ENCODE peak calls at places on chromosomes 3 and 15, in five cellular contexts. One of them, this sample, is unnamed.

GRCh38 chr3:127208483-127209100 is 15.7 kb downstream of the PRR23E start:
- DNase-seq in A549: no peak
- DNase-seq in heart right ventricle: no peak
- DNase-seq in HCT116: no peak
- DNase-seq in cardiac muscle cell: no peak
- DNase-seq in this sample: no peak

GRCh38 chr3:15955968-15956367 is 158.2 kb upstream of the ANKRD28 start:
- DNase-seq in cardiac muscle cell: no peak
- DNase-seq in heart right ventricle: no peak
- DNase-seq in HCT116: no peak
- DNase-seq in A549: no peak
- DNase-seq in this sample: no peak

GRCh38 chr15:30008156-30008555 is 74.6 kb upstream of the GOLGA8J start:
- DNase-seq in cardiac muscle cell: no peak
- DNase-seq in heart right ventricle: no peak
- DNase-seq in HCT116: no peak
- DNase-seq in A549: no peak
- DNase-seq in this sample: no peak

GRCh38 chr3:186307594-186307993 is 54.4 kb downstream of the DGKG start:
- DNase-seq in A549: no peak
- DNase-seq in heart right ventricle: no peak
- DNase-seq in HCT116: no peak
- DNase-seq in cardiac muscle cell: peak; percentile 73
- DNase-seq in this sample: peak; percentile 6

GRCh38 chr15:67065531-67066005 is at the start of gene SMAD3:
- DNase-seq in HCT116: peak; percentile 89
- DNase-seq in A549: peak; percentile 93
- DNase-seq in heart right ventricle: peak; percentile 91
- DNase-seq in cardiac muscle cell: peak; percentile 99
- DNase-seq in this sample: peak; percentile 98

GRCh38 chr3:62622553-62623174 is 249.3 kb upstream of the FEZF2 start:
- DNase-seq in heart right ventricle: no peak
- DNase-seq in A549: peak; percentile 12
- DNase-seq in HCT116: peak; percentile 31
- DNase-seq in cardiac muscle cell: peak; percentile 75
- DNase-seq in this sample: peak; percentile 59

GRCh38 chr3:112776000-112776399 is 70.7 kb downstream of the CD200R1L start:
- DNase-seq in heart right ventricle: no peak
- DNase-seq in A549: no peak
- DNase-seq in HCT116: no peak
- DNase-seq in cardiac muscle cell: no peak
- DNase-seq in this sample: no peak

GRCh38 chr3:77256584-77257488 is 216.9 kb downstream of the ROBO2 start:
- DNase-seq in A549: no peak
- DNase-seq in heart right ventricle: no peak
- DNase-seq in HCT116: no peak
- DNase-seq in cardiac muscle cell: no peak
- DNase-seq in this sample: no peak

GRCh38 chr15:35306361-35306981 is 221.4 kb upstream of the NANOGP8 start:
- DNase-seq in cardiac muscle cell: peak; percentile 51
- DNase-seq in HCT116: peak; percentile 18
- DNase-seq in heart right ventricle: no peak
- DNase-seq in A549: no peak
- DNase-seq in this sample: peak; percentile 32

GRCh38 chr3:149655826-149656599 is 1.8 kb downstream of the WWTR1 start:
- DNase-seq in cardiac muscle cell: no peak
- DNase-seq in HCT116: no peak
- DNase-seq in heart right ventricle: no peak
- DNase-seq in A549: peak; percentile 33
- DNase-seq in this sample: no peak

GRCh38 chr15:74787251-74788041 is 5.6 kb downstream of the CSK start:
- DNase-seq in HCT116: no peak
- DNase-seq in heart right ventricle: no peak
- DNase-seq in cardiac muscle cell: peak; percentile 76
- DNase-seq in A549: peak; percentile 84
- DNase-seq in this sample: peak; percentile 76

GRCh38 chr15:100308222-100309007 is 33.4 kb downstream of the ADAMTS17 start:
- DNase-seq in cardiac muscle cell: peak; percentile 60
- DNase-seq in heart right ventricle: peak; percentile 8
- DNase-seq in HCT116: no peak
- DNase-seq in A549: no peak
- DNase-seq in this sample: no peak

GRCh38 chr3:94360982-94361381 is 298.1 kb downstream of the NSUN3 start:
- DNase-seq in A549: no peak
- DNase-seq in heart right ventricle: peak; percentile 56
- DNase-seq in HCT116: no peak
- DNase-seq in cardiac muscle cell: peak; percentile 10
- DNase-seq in this sample: no peak

GRCh38 chr3:123778991-123779622 is 105.0 kb downstream of the MYLK start:
- DNase-seq in cardiac muscle cell: no peak
- DNase-seq in A549: no peak
- DNase-seq in HCT116: no peak
- DNase-seq in heart right ventricle: no peak
- DNase-seq in this sample: no peak

GRCh38 chr15:71011503-71012155 is 103.6 kb upstream of the THSD4 start:
- DNase-seq in heart right ventricle: no peak
- DNase-seq in A549: peak; percentile 35
- DNase-seq in HCT116: peak; percentile 28
- DNase-seq in cardiac muscle cell: peak; percentile 78
- DNase-seq in this sample: peak; percentile 77

GRCh38 chr3:23170306-23170705 is 32.8 kb upstream of the UBE2E2 start:
- DNase-seq in cardiac muscle cell: no peak
- DNase-seq in HCT116: no peak
- DNase-seq in heart right ventricle: no peak
- DNase-seq in A549: no peak
- DNase-seq in this sample: no peak

GRCh38 chr3:51198476-51198875 is 186.6 kb upstream of the MANF start:
- DNase-seq in cardiac muscle cell: no peak
- DNase-seq in HCT116: no peak
- DNase-seq in heart right ventricle: no peak
- DNase-seq in A549: no peak
- DNase-seq in this sample: no peak

GRCh38 chr15:63872759-63873510 is 39.2 kb upstream of the HERC1 start:
- DNase-seq in HCT116: no peak
- DNase-seq in cardiac muscle cell: peak; percentile 16
- DNase-seq in heart right ventricle: no peak
- DNase-seq in A549: no peak
- DNase-seq in this sample: no peak

GRCh38 chr3:150376001-150376848 is 31.9 kb upstream of the TSC22D2 start:
- DNase-seq in cardiac muscle cell: peak; percentile 80
- DNase-seq in A549: no peak
- DNase-seq in heart right ventricle: no peak
- DNase-seq in HCT116: no peak
- DNase-seq in this sample: peak; percentile 12

GRCh38 chr3:2869905-2870304 is 240.3 kb downstream of the IL5RA start:
- DNase-seq in cardiac muscle cell: no peak
- DNase-seq in HCT116: no peak
- DNase-seq in A549: no peak
- DNase-seq in heart right ventricle: no peak
- DNase-seq in this sample: no peak

GRCh38 chr3:183868804-183869203 is 15.9 kb downstream of the PARL start:
- DNase-seq in HCT116: no peak
- DNase-seq in heart right ventricle: no peak
- DNase-seq in cardiac muscle cell: no peak
- DNase-seq in A549: no peak
- DNase-seq in this sample: no peak

GRCh38 chr15:46034755-46035154 is 399.9 kb downstream of the SQOR start:
- DNase-seq in HCT116: no peak
- DNase-seq in A549: no peak
- DNase-seq in cardiac muscle cell: no peak
- DNase-seq in heart right ventricle: no peak
- DNase-seq in this sample: no peak

GRCh38 chr3:156304406-156304805 is 184.0 kb downstream of the KCNAB1 start:
- DNase-seq in A549: no peak
- DNase-seq in cardiac muscle cell: peak; percentile 69
- DNase-seq in HCT116: no peak
- DNase-seq in heart right ventricle: no peak
- DNase-seq in this sample: no peak

GRCh38 chr15:48481802-48482201 is 150.6 kb downstream of the DUT start:
- DNase-seq in cardiac muscle cell: no peak
- DNase-seq in heart right ventricle: no peak
- DNase-seq in A549: no peak
- DNase-seq in HCT116: no peak
- DNase-seq in this sample: no peak

GRCh38 chr3:42979044-42979962 is at the start of gene GASK1A:
- DNase-seq in HCT116: no peak
- DNase-seq in heart right ventricle: peak; percentile 19
- DNase-seq in A549: no peak
- DNase-seq in cardiac muscle cell: peak; percentile 15
- DNase-seq in this sample: peak; percentile 48

GRCh38 chr3:129004639-129005295 is 3.7 kb downstream of the EFCC1 start:
- DNase-seq in A549: no peak
- DNase-seq in heart right ventricle: no peak
- DNase-seq in cardiac muscle cell: no peak
- DNase-seq in HCT116: no peak
- DNase-seq in this sample: no peak
- H3K4me1 ChIP-seq in A549: no peaks in the 10 kb centered on the region
- H3K4me1 ChIP-seq in heart right ventricle: peaks cover 87% of the 10 kb centered on the region
- H3K4me1 ChIP-seq in cardiac muscle cell: no peaks in the 10 kb centered on the region
- H3K4me1 ChIP-seq in HCT116: peaks cover 11% of the 10 kb centered on the region
- H3K4me1 ChIP-seq in this sample: no peaks in the 10 kb centered on the region

GRCh38 chr3:161371441-161372320 is at the start of gene SPTSSB:
- DNase-seq in HCT116: peak; percentile 78
- DNase-seq in A549: peak; percentile 20
- DNase-seq in heart right ventricle: peak; percentile 20
- DNase-seq in cardiac muscle cell: peak; percentile 19
- DNase-seq in this sample: peak; percentile 69
- H3K4me3 ChIP-seq in HCT116: peak within 1 kb of the TSS; percentile 53
- H3K4me3 ChIP-seq in A549: peak within 1 kb of the TSS; percentile 51
- H3K4me3 ChIP-seq in heart right ventricle: peak within 1 kb of the TSS; percentile 59
- H3K4me3 ChIP-seq in cardiac muscle cell: peak within 1 kb of the TSS; percentile 42
- H3K4me3 ChIP-seq in this sample: peak within 1 kb of the TSS; percentile 33

GRCh38 chr3:177733233-177733632 is 536.0 kb upstream of the TBL1XR1 start:
- DNase-seq in heart right ventricle: no peak
- DNase-seq in HCT116: no peak
- DNase-seq in cardiac muscle cell: no peak
- DNase-seq in A549: no peak
- DNase-seq in this sample: no peak
- H3K9me3 ChIP-seq in heart right ventricle: no peaks in the 10 kb centered on the region
- H3K9me3 ChIP-seq in HCT116: no peaks in the 10 kb centered on the region
- H3K9me3 ChIP-seq in cardiac muscle cell: no peaks in the 10 kb centered on the region
- H3K9me3 ChIP-seq in A549: no peaks in the 10 kb centered on the region
- H3K9me3 ChIP-seq in this sample: no peaks in the 10 kb centered on the region

GRCh38 chr15:40436892-40437753 is 3.6 kb upstream of the BAHD1 start:
- DNase-seq in cardiac muscle cell: no peak
- DNase-seq in A549: no peak
- DNase-seq in HCT116: no peak
- DNase-seq in heart right ventricle: no peak
- DNase-seq in this sample: no peak
- H3K4me1 ChIP-seq in cardiac muscle cell: peaks cover 39% of the 10 kb centered on the region
- H3K4me1 ChIP-seq in A549: peaks cover 21% of the 10 kb centered on the region
- H3K4me1 ChIP-seq in HCT116: peaks cover 7% of the 10 kb centered on the region
- H3K4me1 ChIP-seq in heart right ventricle: peaks cover 50% of the 10 kb centered on the region
- H3K4me1 ChIP-seq in this sample: peaks cover 20% of the 10 kb centered on the region

GRCh38 chr15:72196409-72197044 is 1.1 kb downstream of the GRAMD2A start:
- DNase-seq in A549: peak; percentile 62
- DNase-seq in heart right ventricle: no peak
- DNase-seq in cardiac muscle cell: no peak
- DNase-seq in HCT116: no peak
- DNase-seq in this sample: peak; percentile 51
- H3K4me3 ChIP-seq in A549: no peak overlapping the region
- H3K4me3 ChIP-seq in heart right ventricle: peak overlapping the region; percentile 54
- H3K4me3 ChIP-seq in cardiac muscle cell: no peak overlapping the region
- H3K4me3 ChIP-seq in HCT116: peak overlapping the region; percentile 64
- H3K4me3 ChIP-seq in this sample: no peak overlapping the region

DNA sequence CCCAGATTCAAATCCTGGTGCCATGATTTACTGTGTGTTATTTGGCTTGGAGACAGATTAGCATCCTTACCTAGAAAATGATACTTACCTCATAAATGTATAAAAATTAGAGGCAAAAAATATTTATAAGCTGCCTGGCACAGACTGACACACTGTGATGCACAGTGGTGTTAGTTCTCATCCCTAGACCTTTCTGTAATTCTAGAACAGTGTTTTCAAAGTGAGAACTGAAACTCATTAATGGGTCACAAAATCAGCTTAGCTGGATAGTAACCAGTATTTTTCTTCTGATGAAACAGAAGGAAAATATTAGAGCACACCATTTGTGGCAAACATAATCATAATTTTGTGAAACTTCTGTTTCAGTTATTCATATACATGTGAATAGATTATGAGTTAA is 17.9 kb upstream of the MTHFS start:
- DNase-seq in cardiac muscle cell: no peak
- DNase-seq in A549: no peak
- DNase-seq in HCT116: no peak
- DNase-seq in heart right ventricle: no peak
- DNase-seq in this sample: no peak
- H3K9me3 ChIP-seq in cardiac muscle cell: no peaks in the 10 kb centered on the region
- H3K9me3 ChIP-seq in A549: peaks cover 62% of the 10 kb centered on the region
- H3K9me3 ChIP-seq in HCT116: peaks cover 18% of the 10 kb centered on the region
- H3K9me3 ChIP-seq in heart right ventricle: peaks cover 6% of the 10 kb centered on the region
- H3K9me3 ChIP-seq in this sample: peaks cover 15% of the 10 kb centered on the region

DNA sequence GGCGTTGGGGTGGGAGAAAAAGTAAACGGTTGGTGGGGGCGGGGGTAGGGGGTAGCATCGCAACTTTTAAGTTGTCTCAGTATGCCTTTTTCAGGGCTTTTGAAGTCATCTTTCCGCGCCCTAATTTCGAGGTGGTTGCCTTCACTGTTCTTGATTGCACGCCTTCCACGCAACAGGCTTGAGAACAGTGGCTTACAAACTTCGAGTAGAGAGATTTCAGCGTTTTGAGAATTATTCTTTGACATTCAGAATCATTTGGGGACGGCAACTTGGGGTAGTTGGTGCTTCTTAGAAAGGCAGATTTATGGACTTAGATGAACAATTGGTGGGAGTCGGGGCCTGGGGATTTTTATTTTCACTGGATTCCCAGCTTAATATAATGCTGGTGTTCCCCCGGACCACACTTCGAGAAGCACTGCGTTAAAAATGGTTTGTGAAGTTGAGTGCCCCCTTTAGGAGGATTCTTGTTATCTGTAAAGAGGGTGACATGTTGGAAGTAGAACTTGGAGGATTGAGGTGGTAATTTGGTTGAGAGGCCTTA is 880 bp downstream of the PPP4R2 start:
- DNase-seq in HCT116: peak; percentile 29
- DNase-seq in A549: peak; percentile 67
- DNase-seq in heart right ventricle: peak; percentile 49
- DNase-seq in cardiac muscle cell: peak; percentile 67
- DNase-seq in this sample: peak; percentile 39
- H3K4me1 ChIP-seq in HCT116: peaks cover 6% of the 10 kb centered on the region
- H3K4me1 ChIP-seq in A549: peaks cover 30% of the 10 kb centered on the region
- H3K4me1 ChIP-seq in heart right ventricle: peaks cover 52% of the 10 kb centered on the region
- H3K4me1 ChIP-seq in cardiac muscle cell: peaks cover 29% of the 10 kb centered on the region
- H3K4me1 ChIP-seq in this sample: peaks cover 24% of the 10 kb centered on the region